ENCODE peak calls at places on chromosomes 11 and 22, in ten cellular contexts. B, Q, W, P, E, J, X, Z, G and C are unnamed samples.

GRCh38 chr11:86888164-86888977 is 66.8 kb downstream of the FZD4 start:
- DNase-seq in B (no peak), Q (peak), W (no peak), P (peak), E (no peak), J (no peak), X (no peak), Z (no peak), G (no peak), C (peak)

GRCh38 chr11:1792461-1792860 is 28.7 kb upstream of the CTSD start:
- DNase-seq in B (no peak), Q (no peak), W (no peak), P (no peak), E (no peak), J (no peak), X (no peak), Z (no peak), G (no peak), C (no peak)

GRCh38 chr11:5690216-5690615 is 626 bp downstream of the TRIM22 start:
- DNase-seq in B (no peak), Q (peak), W (peak), P (peak), E (no peak), J (peak), X (no peak), Z (no peak), G (no peak), C (peak)

GRCh38 chr11:86183694-86184093 is 60.9 kb upstream of the EED start:
- DNase-seq in B (no peak), Q (no peak), W (no peak), P (peak), E (no peak), J (no peak), X (no peak), Z (no peak), G (no peak), C (peak)

GRCh38 chr11:89545701-89546100 is 54.5 kb upstream of the NOX4 start:
- DNase-seq in B (no peak), Q (no peak), W (no peak), P (no peak), E (no peak), J (no peak), X (no peak), Z (no peak), G (no peak), C (no peak)

GRCh38 chr22:49395617-49396016 is 432.1 kb downstream of the BRD1 start:
- DNase-seq in B (no peak), Q (no peak), W (no peak), P (no peak), E (no peak), J (no peak), X (no peak), Z (no peak), G (peak), C (no peak)

GRCh38 chr22:22386602-22387385 is 121.7 kb downstream of the ZNF280B start:
- DNase-seq in B (no peak), Q (no peak), W (no peak), P (no peak), E (no peak), J (no peak), X (no peak), Z (no peak), G (no peak), C (no peak)

GRCh38 chr22:39443416-39443815 is 13.4 kb upstream of the MGAT3 start:
- DNase-seq in B (no peak), Q (no peak), W (no peak), P (no peak), E (no peak), J (no peak), X (no peak), Z (no peak), G (no peak), C (no peak)

GRCh38 chr11:8038811-8039529 is 42.0 kb upstream of the TUB start:
- DNase-seq in B (peak), Q (no peak), W (no peak), P (no peak), E (no peak), J (no peak), X (no peak), Z (no peak), G (no peak), C (no peak)